ENCODE peak calls at places on chromosomes 7 and 10, in four cellular contexts. C, M, J and N are unnamed samples.

GRCh38 chr10:23981520-23982309 is 227.2 kb upstream of the KIAA1217 start:
- DNase-seq in C (no peak), M (no peak), J (no peak), N (no peak)

GRCh38 chr10:48509974-48510692 is 94.7 kb downstream of the ARHGAP22 start:
- DNase-seq in C (no peak), M (no peak), J (no peak), N (no peak)

GRCh38 chr10:78817361-78817760 is 251.4 kb upstream of the ZMIZ1 start:
- DNase-seq in C (no peak), M (no peak), J (no peak), N (no peak)

GRCh38 chr10:110208614-110209398 is 1.4 kb downstream of the MXI1 start:
- DNase-seq in C (peak), M (no peak), J (peak), N (no peak)

GRCh38 chr10:119651514-119652327 is 541 bp downstream of the BAG3 start:
- DNase-seq in C (no peak), M (no peak), J (peak), N (peak)

GRCh38 chr7:104252409-104253134 is 44.8 kb upstream of the ORC5 start:
- DNase-seq in C (peak), M (no peak), J (no peak), N (no peak)

GRCh38 chr7:3042861-3043489 is 692 bp downstream of the CARD11 start:
- DNase-seq in C (no peak), M (no peak), J (peak), N (peak)

GRCh38 chr10:110641256-110641655 is 2.9 kb upstream of the RBM20 start:
- DNase-seq in C (no peak), M (no peak), J (no peak), N (peak)

DNA sequence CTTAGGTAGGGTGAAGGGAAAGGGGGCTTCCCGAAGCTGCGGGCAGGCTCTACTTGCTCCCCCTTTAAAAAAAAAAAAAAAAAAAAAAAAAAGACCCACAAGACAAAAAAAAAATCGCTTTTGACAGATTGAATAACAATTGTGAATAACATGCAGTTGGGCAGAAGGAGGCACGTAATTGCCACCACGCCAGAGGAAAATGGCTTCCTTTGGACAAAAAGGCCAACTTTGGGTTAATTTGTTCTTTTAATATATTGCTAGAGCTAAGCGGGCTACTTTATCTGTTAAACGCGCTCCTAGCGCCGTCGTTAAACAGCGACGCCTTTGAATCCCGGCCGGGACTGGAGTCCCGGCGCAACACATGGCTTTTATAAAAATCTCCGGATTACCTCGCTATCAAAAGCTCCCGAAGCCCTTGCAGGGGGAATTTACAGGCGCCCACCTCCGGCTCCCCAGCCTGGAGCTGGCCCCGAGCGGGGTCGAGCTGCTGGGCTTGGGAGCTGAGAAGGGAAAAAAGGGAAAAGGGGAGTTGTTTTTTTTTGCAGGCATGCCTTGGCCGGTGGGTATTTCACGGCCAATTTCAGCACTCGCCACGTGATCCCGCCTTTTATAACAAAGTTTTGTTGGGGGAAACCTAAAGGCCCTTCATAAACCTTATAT is 1.2 kb downstream of the HOXA11 start:
- DNase-seq in C (no peak), M (no peak), J (no peak), N (peak)
- TF ChIP-seq CTCF in C (no peak), M (no peak), J (no peak), N (no peak)

GRCh38 chr10:80406249-80406648 is 2.1 kb upstream of the PRXL2A start:
- DNase-seq in C (no peak), M (no peak), J (no peak), N (no peak)

GRCh38 chr10:80405636-80406035 is 2.7 kb upstream of the PRXL2A start:
- DNase-seq in C (peak), M (no peak), J (no peak), N (no peak)

GRCh38 chr10:80409121-80409520 is 770 bp downstream of the PRXL2A start:
- DNase-seq in C (no peak), M (no peak), J (no peak), N (no peak)

GRCh38 chr10:80408198-80409085 is at the start of gene PRXL2A:
- DNase-seq in C (peak), M (peak), J (peak), N (peak)

DNA sequence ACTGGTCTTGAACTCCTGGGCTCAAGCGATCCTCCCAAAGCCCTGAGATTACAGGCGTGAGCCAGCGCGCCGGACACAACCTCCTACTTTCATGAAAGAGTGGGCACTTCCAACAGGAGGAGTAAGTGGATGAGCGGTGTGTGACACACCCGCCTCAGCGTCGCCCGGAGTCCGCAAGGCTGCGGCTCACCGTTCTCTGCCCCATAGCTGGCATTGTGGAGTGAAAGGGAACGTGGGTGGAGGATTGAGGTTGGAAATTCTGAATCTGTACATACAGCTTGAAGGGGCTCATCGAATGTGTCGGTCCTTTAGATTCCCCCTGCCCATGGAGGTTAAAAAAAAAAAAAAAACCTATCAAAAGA is 534 bp upstream of the PRXL2A start:
- DNase-seq in C (no peak), M (no peak), J (no peak), N (no peak)
- TF ChIP-seq CTCF in C (no peak), M (no peak), J (no peak), N (no peak)

DNA sequence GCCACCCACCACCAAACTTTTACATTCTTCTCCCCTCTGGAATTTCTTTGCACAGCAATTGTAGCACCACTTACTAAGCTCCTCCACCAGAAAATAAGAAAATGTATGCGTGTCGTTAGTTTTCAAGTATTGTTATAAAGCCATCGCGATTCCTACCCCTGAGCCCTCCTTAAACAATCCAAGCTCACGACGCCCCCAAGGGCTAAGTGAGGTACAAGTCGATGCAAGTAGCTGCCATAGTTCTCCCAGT is 1.3 kb downstream of the FRAT2 start:
- DNase-seq in C (peak), M (no peak), J (peak), N (no peak)
- TF ChIP-seq CTCF in C (no peak), M (no peak), J (no peak), N (no peak)

DNA sequence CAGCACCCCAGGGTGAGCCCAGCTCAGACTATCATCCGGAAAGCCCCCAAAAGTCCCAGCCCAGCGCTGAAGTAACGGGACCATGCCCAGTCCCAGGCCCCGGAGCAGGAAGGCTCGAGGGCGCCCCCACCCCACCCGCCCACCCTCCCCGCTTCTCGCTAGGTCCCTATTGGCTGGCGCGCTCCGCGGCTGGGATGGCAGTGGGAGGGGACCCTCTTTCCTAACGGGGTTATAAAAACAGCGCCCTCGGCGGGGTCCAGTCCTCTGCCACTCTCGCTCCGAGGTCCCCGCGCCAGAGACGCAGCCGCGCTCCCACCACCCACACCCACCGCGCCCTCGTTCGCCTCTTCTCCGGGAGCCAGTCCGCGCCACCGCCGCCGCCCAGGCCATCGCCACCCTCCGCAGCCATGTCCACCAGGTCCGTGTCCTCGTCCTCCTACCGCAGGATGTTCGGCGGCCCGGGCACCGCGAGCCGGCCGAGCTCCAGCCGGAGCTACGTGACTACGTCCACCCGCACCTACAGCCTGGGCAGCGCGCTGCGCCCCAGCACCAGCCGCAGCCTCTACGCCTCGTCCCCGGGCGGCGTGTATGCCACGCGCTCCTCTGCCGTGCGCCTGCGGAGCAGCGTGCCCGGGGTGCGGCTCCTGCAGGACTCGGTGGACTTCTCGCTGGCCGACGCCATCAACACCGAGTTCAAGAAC is 1.1 kb downstream of the VIM start:
- DNase-seq in C (peak), M (peak), J (peak), N (peak)
- TF ChIP-seq CTCF in C (no peak), M (no peak), J (peak), N (no peak)

GRCh38 chr7:33922820-33923219 is 17.5 kb downstream of the BMPER start:
- DNase-seq in C (no peak), M (no peak), J (no peak), N (no peak)

GRCh38 chr7:33921216-33921938 is 16.0 kb downstream of the BMPER start:
- DNase-seq in C (peak), M (no peak), J (no peak), N (no peak)

GRCh38 chr7:33926535-33926934 is 21.2 kb downstream of the BMPER start:
- DNase-seq in C (no peak), M (no peak), J (no peak), N (no peak)

GRCh38 chr7:33918401-33919120 is 13.2 kb downstream of the BMPER start:
- DNase-seq in C (no peak), M (no peak), J (no peak), N (no peak)

GRCh38 chr7:33923440-33924229 is 18.3 kb downstream of the BMPER start:
- DNase-seq in C (no peak), M (no peak), J (no peak), N (no peak)
- TF ChIP-seq CTCF in C (no peak), M (no peak), J (no peak), N (no peak)

GRCh38 chr7:7969306-7970112 is 913 bp downstream of the GLCCI1 start:
- DNase-seq in C (peak), M (peak), J (peak), N (peak)
- TF ChIP-seq CTCF in C (no peak), M (no peak), J (peak), N (no peak)

GRCh38 chr10:59622320-59622901 is 87.2 kb downstream of the SLC16A9 start:
- DNase-seq in C (peak), M (no peak), J (no peak), N (no peak)
- TF ChIP-seq CTCF in C (peak), M (peak), J (peak), N (peak)

GRCh38 chr7:95545666-95546065 is 50.6 kb downstream of the PDK4 start:
- DNase-seq in C (no peak), M (no peak), J (no peak), N (no peak)

GRCh38 chr7:95543312-95543711 is 53.0 kb downstream of the PDK4 start:
- DNase-seq in C (no peak), M (no peak), J (no peak), N (no peak)

GRCh38 chr7:95546647-95547046 is 49.7 kb downstream of the PDK4 start:
- DNase-seq in C (no peak), M (no peak), J (no peak), N (no peak)

GRCh38 chr7:95544174-95544573 is 52.1 kb downstream of the PDK4 start:
- DNase-seq in C (no peak), M (no peak), J (no peak), N (no peak)

GRCh38 chr7:95545007-95545615 is 51.2 kb downstream of the PDK4 start:
- DNase-seq in C (peak), M (no peak), J (no peak), N (no peak)
- TF ChIP-seq CTCF in C (peak), M (peak), J (no peak), N (no peak)

GRCh38 chr7:141976524-141977245 is 3.1 kb upstream of the TAS2R38 start:
- DNase-seq in C (no peak), M (no peak), J (no peak), N (no peak)
- TF ChIP-seq CTCF in C (no peak), M (no peak), J (peak), N (peak)